ENCODE peak calls at places on chromosomes 6 and 20, in eight cellular contexts. B, H, E, G, O, Q, L and V are unnamed samples.

GRCh38 chr20:46132705-46133120 is 14.6 kb downstream of the CD40 start:
- DNase-seq in Q (peak), L (peak), H (peak), O (peak), G (peak), B (peak), E (peak), V (peak)

GRCh38 chr6:10621847-10622246 is 72.6 kb downstream of the C6orf52 start:
- DNase-seq in O (no peak), G (no peak), L (no peak), E (no peak), B (no peak), Q (no peak), H (no peak), V (no peak)

GRCh38 chr6:3296537-3297453 is 38.0 kb downstream of the PSMG4 start:
- DNase-seq in Q (no peak), G (no peak), E (no peak), H (no peak), L (no peak), B (no peak), O (no peak), V (no peak)

GRCh38 chr20:50681359-50682064 is 9.8 kb downstream of the RIPOR3 start:
- DNase-seq in G (no peak), B (no peak), L (no peak), H (no peak), Q (no peak), O (no peak), E (no peak), V (no peak)

GRCh38 chr20:38434310-38434741 is 802 bp downstream of the SNHG17 start:
- DNase-seq in Q (no peak), L (no peak), G (peak), B (no peak), E (no peak), O (no peak), H (peak), V (no peak)

GRCh38 chr20:47353697-47354387 is 2.7 kb downstream of the ZMYND8 start:
- DNase-seq in G (no peak), H (no peak), O (no peak), L (no peak), E (no peak), Q (no peak), B (peak), V (no peak)

GRCh38 chr6:11729083-11729482 is 49.5 kb downstream of the ADTRP start:
- DNase-seq in E (no peak), G (peak), Q (no peak), H (no peak), L (no peak), O (no peak), B (no peak), V (no peak)

GRCh38 chr6:21228411-21228810 is 365.1 kb upstream of the SOX4 start:
- DNase-seq in B (no peak), O (no peak), Q (no peak), L (peak), G (no peak), H (no peak), E (no peak), V (no peak)

GRCh38 chr6:10407674-10408054 is 7.2 kb downstream of the TFAP2A start:
- DNase-seq in L (no peak), H (no peak), E (no peak), B (no peak), O (no peak), G (no peak), Q (no peak), V (no peak)

GRCh38 chr6:25100288-25100687 is 164.5 kb upstream of the RIPOR2 start:
- DNase-seq in B (no peak), Q (no peak), E (no peak), H (no peak), O (no peak), G (no peak), L (no peak), V (no peak)

GRCh38 chr20:59634435-59635005 is 30.2 kb downstream of the PHACTR3 start:
- DNase-seq in Q (no peak), E (no peak), B (no peak), H (no peak), O (no peak), G (no peak), L (no peak), V (no peak)

GRCh38 chr6:38080349-38080748 is 260.8 kb downstream of the ZFAND3 start:
- DNase-seq in O (no peak), G (no peak), L (peak), E (no peak), B (no peak), Q (peak), H (no peak), V (no peak)

GRCh38 chr6:30518505-30518850 is 29.2 kb downstream of the HLA-E start:
- DNase-seq in O (no peak), B (no peak), E (no peak), L (no peak), Q (no peak), G (peak), H (no peak), V (no peak)

GRCh38 chr6:3986241-3986640 is 92.7 kb downstream of the FAM217A start:
- DNase-seq in H (no peak), Q (no peak), E (no peak), O (no peak), L (no peak), B (no peak), G (no peak), V (no peak)

GRCh38 chr6:28239636-28240035 is 12.4 kb downstream of the ZKSCAN4 start:
- DNase-seq in B (no peak), Q (no peak), L (no peak), O (no peak), E (no peak), G (no peak), H (no peak), V (no peak)

GRCh38 chr6:81793811-81794210 is 41.3 kb upstream of the TENT5A start:
- DNase-seq in G (no peak), B (no peak), Q (peak), L (peak), O (no peak), E (no peak), H (no peak), V (no peak)

GRCh38 chr6:111975501-111975900 is 78.4 kb upstream of the CCN6 start:
- DNase-seq in O (no peak), E (no peak), B (no peak), H (no peak), Q (no peak), G (no peak), L (no peak), V (no peak)

GRCh38 chr6:144935181-144935580 is 650.0 kb downstream of the UTRN start:
- DNase-seq in G (no peak), O (no peak), Q (no peak), H (no peak), E (no peak), L (no peak), B (no peak), V (no peak)

GRCh38 chr20:23047738-23048214 is 1.7 kb downstream of the THBD start:
- DNase-seq in G (no peak), B (peak), H (no peak), E (peak), O (no peak), Q (no peak), L (no peak), V (no peak)

GRCh38 chr20:25063981-25064380 is 6.0 kb upstream of the ACSS1 start:
- DNase-seq in Q (no peak), G (no peak), E (no peak), H (no peak), B (no peak), O (no peak), L (no peak), V (no peak)